ENCODE peak calls at places on chromosomes 11 and 22, in six cellular contexts. Y, W, S, F, I and G are unnamed samples.

GRCh38 chr22:26609287-26609686 is 8.5 kb downstream of the CRYBB1 start:
- DNase-seq in Y (no peak), I (no peak), F (no peak), S (no peak), W (no peak), G (no peak)

GRCh38 chr11:113193894-113194293 is 120.5 kb upstream of the TTC12 start:
- DNase-seq in W (no peak), F (no peak), Y (no peak), S (no peak), I (no peak), G (no peak)

GRCh38 chr11:101960231-101960630 is 43.9 kb upstream of the ANGPTL5 start:
- DNase-seq in F (no peak), Y (no peak), W (no peak), S (no peak), I (no peak), G (no peak)

GRCh38 chr22:25169278-25170031 is 30.2 kb upstream of the CRYBB3 start:
- DNase-seq in F (no peak), I (no peak), Y (peak; percentile 65), W (no peak), S (peak; percentile 54), G (no peak)

GRCh38 chr11:24965780-24966179 is 468.9 kb downstream of the LUZP2 start:
- DNase-seq in I (no peak), S (no peak), W (no peak), Y (no peak), F (no peak), G (no peak)

GRCh38 chr22:36160499-36160942 is at the start of gene APOL3:
- DNase-seq in I (peak; percentile 70), F (peak; percentile 60), Y (peak; percentile 88), S (peak; percentile 86), W (no peak), G (peak; percentile 49)

GRCh38 chr11:65776196-65776595 is 4.6 kb downstream of the AP5B1 start:
- DNase-seq in I (no peak), F (no peak), Y (peak; percentile 45), W (peak; percentile 25), S (no peak), G (no peak)

GRCh38 chr11:88175707-88176066 is 444 bp upstream of the RAB38 start:
- DNase-seq in S (no peak), F (no peak), W (no peak), I (no peak), Y (no peak), G (no peak)

GRCh38 chr22:30182833-30183232 is 63.7 kb downstream of the LIF start:
- DNase-seq in S (no peak), F (no peak), I (no peak), W (no peak), Y (no peak), G (no peak)

GRCh38 chr11:86151188-86152005 is 82.5 kb upstream of the PICALM start:
- DNase-seq in F (no peak), Y (no peak), W (no peak), S (peak; percentile 23), I (no peak), G (no peak)

GRCh38 chr11:27246925-27247324 is 116.1 kb downstream of the CCDC34 start:
- DNase-seq in I (no peak), W (no peak), F (no peak), S (no peak), Y (no peak), G (no peak)

GRCh38 chr11:11505190-11505589 is 116.6 kb downstream of the GALNT18 start:
- DNase-seq in F (no peak), I (no peak), S (no peak), W (no peak), Y (no peak), G (no peak)

GRCh38 chr11:91871791-91872190 is 352.8 kb upstream of the FAT3 start:
- DNase-seq in W (no peak), F (no peak), S (no peak), Y (no peak), I (no peak), G (no peak)

GRCh38 chr11:8905528-8906165 is 5.3 kb upstream of the AKIP1 start:
- DNase-seq in I (no peak), Y (no peak), W (no peak), S (no peak), F (no peak), G (no peak)

GRCh38 chr11:44955019-44955738 is 4.5 kb upstream of the TP53I11 start:
- DNase-seq in F (no peak), S (no peak), I (peak; percentile 63), W (no peak), Y (peak; percentile 82), G (no peak)

GRCh38 chr22:45540122-45540521 is 37.4 kb downstream of the FBLN1 start:
- DNase-seq in I (no peak), F (no peak), S (no peak), W (no peak), Y (no peak), G (no peak)

GRCh38 chr11:111960916-111961315 is 23.8 kb downstream of the DIXDC1 start:
- DNase-seq in F (no peak), S (no peak), Y (peak; percentile 51), W (peak; percentile 60), I (no peak), G (no peak)

GRCh38 chr11:75267171-75267970 is 26.8 kb downstream of the TPBGL start:
- DNase-seq in S (no peak), W (peak; percentile 1), Y (peak; percentile 40), F (no peak), I (no peak), G (no peak)

GRCh38 chr22:41828516-41828915 is 4.4 kb upstream of the SREBF2 start:
- DNase-seq in W (peak; percentile 31), Y (no peak), S (no peak), I (no peak), F (no peak), G (no peak)

GRCh38 chr22:23392420-23393121 is 187.5 kb downstream of the IGLL1 start:
- DNase-seq in W (no peak), I (no peak), Y (no peak), F (no peak), S (no peak), G (no peak)

GRCh38 chr22:50169774-50170341 is 673 bp upstream of the PANX2 start:
- DNase-seq in S (no peak), Y (no peak), W (no peak), F (peak; percentile 9), I (no peak), G (no peak)

GRCh38 chr11:64152841-64153691 is 12.8 kb downstream of the MACROD1 start:
- DNase-seq in S (peak; percentile 52), I (peak; percentile 82), Y (peak; percentile 72), F (peak; percentile 56), W (peak; percentile 38), G (peak; percentile 72)

GRCh38 chr22:37161442-37161841 is 11.7 kb upstream of the IL2RB start:
- DNase-seq in F (no peak), W (no peak), Y (no peak), S (no peak), I (peak; percentile 17), G (no peak)

GRCh38 chr11:65803797-65804492 is 17.1 kb downstream of the OVOL1 start:
- DNase-seq in I (no peak), S (no peak), W (no peak), Y (no peak), F (no peak), G (no peak)

GRCh38 chr11:7353100-7353499 is 101.4 kb downstream of the SYT9 start:
- DNase-seq in F (no peak), Y (no peak), W (no peak), S (no peak), I (no peak), G (no peak)

DNA sequence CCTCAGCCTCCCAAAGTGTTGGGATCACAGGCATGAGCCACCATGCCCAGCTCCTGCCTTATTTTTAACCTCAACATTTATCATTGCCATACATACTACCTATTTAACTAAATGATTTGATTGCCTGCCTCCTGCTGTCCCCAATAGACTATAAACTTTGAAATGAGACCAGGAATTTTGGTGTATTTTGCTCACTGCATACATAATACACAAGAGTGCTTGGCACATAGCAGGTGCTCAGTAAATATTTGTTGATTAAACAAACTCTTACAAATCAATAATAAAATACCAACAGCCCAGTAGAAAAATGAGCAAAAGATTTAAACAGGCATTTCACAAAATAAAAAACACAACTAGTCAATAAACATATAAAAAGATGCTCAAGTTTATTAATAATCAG is 49.5 kb upstream of the PHF21A start:
- DNase-seq in W (no peak), F (no peak), S (no peak), Y (no peak), I (no peak), G (no peak)
- TF ChIP-seq CTCF in W (no peak), F (no peak), S (no peak), Y (no peak), I (no peak), G (no peak)

DNA sequence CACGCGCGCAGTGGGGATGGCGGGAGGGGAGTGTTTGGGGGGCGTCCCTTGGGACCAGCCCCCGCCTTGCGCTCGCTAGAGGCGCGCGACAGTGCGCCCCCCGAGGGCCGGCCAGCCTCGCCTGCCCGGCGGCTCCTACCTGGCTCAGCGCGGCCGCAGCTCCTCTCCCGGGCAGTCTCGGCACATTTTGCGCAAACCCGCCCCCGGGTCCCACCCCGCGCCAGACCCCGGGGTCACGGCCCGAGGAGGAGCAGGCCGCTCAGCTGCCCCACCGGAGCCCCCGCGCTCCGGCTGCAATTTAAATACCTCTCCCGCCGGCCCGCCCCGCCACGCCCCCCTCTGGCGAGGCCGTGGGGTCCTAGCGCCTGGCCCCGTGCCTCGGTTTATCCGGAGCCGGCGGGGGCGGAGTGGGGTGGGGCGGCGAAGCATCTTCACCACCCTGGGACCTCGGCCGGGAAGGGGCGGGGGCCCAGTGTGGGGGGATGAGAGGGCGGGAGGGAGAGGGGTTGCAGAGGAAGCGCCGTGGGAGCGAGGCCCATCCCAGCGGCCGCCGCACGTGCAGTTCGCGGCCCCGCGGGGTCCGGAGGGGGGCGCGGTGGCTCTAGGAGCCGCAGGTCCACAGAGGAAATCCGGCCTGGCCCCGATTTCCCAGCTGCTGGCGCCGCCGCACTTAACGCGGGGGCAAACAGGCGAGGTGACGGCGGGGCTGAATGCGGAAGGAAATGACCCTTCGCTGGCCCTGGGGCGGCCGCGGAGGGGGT is at the start of gene LRRC32:
- DNase-seq in F (no peak), W (no peak), Y (peak; percentile 66), I (peak; percentile 73), S (no peak), G (peak; percentile 43)
- TF ChIP-seq CTCF in F (no peak), W (no peak), Y (no peak), I (no peak), S (no peak), G (no peak)

GRCh38 chr11:36281850-36282249 is 7.4 kb downstream of the COMMD9 start:
- DNase-seq in F (no peak), I (no peak), S (no peak), Y (no peak), W (no peak), G (no peak)

GRCh38 chr11:36280531-36280930 is 8.7 kb downstream of the COMMD9 start:
- DNase-seq in S (no peak), F (no peak), Y (no peak), I (no peak), W (no peak), G (no peak)

GRCh38 chr11:36282926-36283325 is 6.3 kb downstream of the COMMD9 start:
- DNase-seq in I (no peak), W (no peak), S (no peak), F (no peak), Y (no peak), G (no peak)

GRCh38 chr11:36273110-36273509 is 16.1 kb downstream of the COMMD9 start:
- DNase-seq in F (no peak), I (no peak), W (no peak), Y (no peak), S (no peak), G (no peak)

GRCh38 chr11:36278531-36279245 is 10.5 kb downstream of the COMMD9 start:
- DNase-seq in S (no peak), W (no peak), F (no peak), Y (no peak), I (no peak), G (no peak)
- TF ChIP-seq CTCF in S (no peak), W (no peak), F (no peak), Y (no peak), I (no peak), G (no peak)

GRCh38 chr11:115437902-115438575 is 66.2 kb downstream of the CADM1 start:
- DNase-seq in I (no peak), Y (no peak), F (no peak), S (no peak), W (no peak), G (no peak)
- TF ChIP-seq CTCF in I (no peak), Y (no peak), F (no peak), S (no peak), W (no peak), G (no peak)